ENCODE peak calls at places on chromosome 14, in four cellular contexts. J, G, N and Z are unnamed samples.

GRCh38 chr14:22657861-22658260 is 13.7 kb upstream of the OR6J1 start:
- DNase-seq in N (no peak), J (peak), G (no peak), Z (no peak)

GRCh38 chr14:99976021-99976420 is 89.2 kb upstream of the EVL start:
- DNase-seq in J (no peak), G (no peak), N (no peak), Z (no peak)

GRCh38 chr14:55328317-55328716 is 57.1 kb downstream of the FBXO34 start:
- DNase-seq in J (no peak), N (no peak), G (no peak), Z (no peak)

GRCh38 chr14:87940382-87940781 is 52.6 kb downstream of the GALC start:
- DNase-seq in G (no peak), N (no peak), J (no peak), Z (no peak)

GRCh38 chr14:39395555-39396254 is 36.5 kb downstream of the FBXO33 start:
- DNase-seq in N (no peak), J (peak), G (no peak), Z (no peak)

GRCh38 chr14:64928239-64929002 is 14.1 kb downstream of the GPX2 start:
- DNase-seq in G (no peak), N (no peak), J (no peak), Z (no peak)

GRCh38 chr14:34596891-34597290 is 33.1 kb downstream of the SNX6 start:
- DNase-seq in G (no peak), N (no peak), J (no peak), Z (peak)

GRCh38 chr14:90986510-90986909 is 73.9 kb downstream of the RPS6KA5 start:
- DNase-seq in G (no peak), N (no peak), J (peak), Z (no peak)

GRCh38 chr14:58861546-58861945 is 223.8 kb downstream of the DACT1 start:
- DNase-seq in J (no peak), N (no peak), G (no peak), Z (no peak)

GRCh38 chr14:78029471-78030372 is 140.5 kb upstream of the NRXN3 start:
- DNase-seq in J (no peak), G (no peak), N (peak), Z (no peak)

GRCh38 chr14:89296281-89296745 is 120.7 kb downstream of the FOXN3 start:
- DNase-seq in G (no peak), N (no peak), J (no peak), Z (no peak)

GRCh38 chr14:102049258-102050025 is 37.4 kb downstream of the HSP90AA1 start:
- DNase-seq in G (no peak), J (no peak), N (peak), Z (no peak)

GRCh38 chr14:74852922-74853530 is 22.9 kb downstream of the PROX2 start:
- DNase-seq in G (no peak), J (no peak), N (no peak), Z (no peak)

GRCh38 chr14:85856430-85856829 is 326.5 kb downstream of the FLRT2 start:
- DNase-seq in J (no peak), G (no peak), N (no peak), Z (no peak)

GRCh38 chr14:101460986-101461750 is 100.1 kb upstream of the DIO3 start:
- DNase-seq in G (no peak), N (no peak), J (no peak), Z (no peak)

GRCh38 chr14:74682169-74682952 is 30.5 kb downstream of the AREL1 start:
- DNase-seq in G (no peak), J (no peak), N (no peak), Z (no peak)

GRCh38 chr14:70642313-70643235 is 858 bp downstream of the TTC9 start:
- DNase-seq in J (no peak), G (no peak), N (peak), Z (no peak)

GRCh38 chr14:88184956-88185355 is 138.1 kb downstream of the KCNK10 start:
- DNase-seq in N (no peak), J (no peak), G (no peak), Z (no peak)

GRCh38 chr14:60508707-60509437 is at the start of gene SIX6:
- DNase-seq in G (no peak), J (no peak), N (peak), Z (no peak)

GRCh38 chr14:57502581-57503254 is 9.1 kb upstream of the CCDC198 start:
- DNase-seq in G (no peak), N (no peak), J (no peak), Z (no peak)

GRCh38 chr14:69039287-69039628 is 60.2 kb upstream of the ACTN1 start:
- DNase-seq in N (no peak), J (peak), G (peak), Z (no peak)

GRCh38 chr14:59591641-59592040 is 15.0 kb upstream of the CCDC175 start:
- DNase-seq in N (no peak), J (no peak), G (no peak), Z (no peak)

DNA sequence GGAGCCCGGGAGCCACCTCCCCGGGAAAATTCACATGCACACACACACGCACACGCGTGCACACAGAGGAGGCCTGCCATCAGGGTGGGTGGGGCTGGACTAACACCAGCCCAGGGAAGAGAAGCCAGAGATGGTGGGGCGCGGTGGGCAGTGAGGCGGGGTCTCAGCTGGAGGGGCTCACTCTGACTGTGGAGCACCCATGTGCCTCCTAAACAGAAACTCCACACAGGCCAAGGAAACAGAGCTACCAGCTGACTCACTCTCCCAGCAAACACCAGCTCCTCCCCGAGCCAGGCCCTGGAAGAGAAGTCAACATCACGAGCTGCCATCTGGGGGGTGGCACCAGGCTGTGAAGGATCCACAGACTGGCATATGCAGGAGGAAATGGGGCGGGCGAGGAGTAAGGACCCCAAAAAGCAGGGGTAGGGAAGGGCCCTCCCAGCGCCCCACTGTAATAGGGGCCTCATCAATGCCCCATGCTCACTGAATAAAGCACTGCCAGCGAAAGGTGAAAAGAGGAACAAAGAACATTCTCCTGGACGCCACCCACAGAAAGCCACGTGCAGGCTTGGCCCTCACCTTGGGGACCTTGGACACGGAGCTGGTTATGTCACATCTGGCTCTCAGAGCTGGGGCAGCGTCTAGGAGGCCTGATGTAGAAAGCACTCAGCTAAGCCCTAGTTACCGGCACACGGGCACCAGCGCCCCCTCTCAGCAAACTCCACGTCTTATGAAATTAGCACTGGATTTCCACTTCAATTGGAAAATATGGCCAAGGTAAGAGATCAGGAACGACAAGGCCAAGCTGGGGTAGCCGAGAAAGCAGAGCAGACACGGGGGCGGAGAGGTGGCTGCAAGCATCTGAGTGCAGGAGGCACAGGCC is 8.4 kb upstream of the INF2 start:
- DNase-seq in G (no peak), J (peak), N (peak), Z (no peak)
- TF ChIP-seq CTCF in G (no peak), J (peak), N (no peak), Z (peak)

GRCh38 chr14:92885279-92886061 is 37.5 kb upstream of the CHGA start:
- DNase-seq in N (no peak), G (no peak), J (no peak), Z (no peak)
- TF ChIP-seq CTCF in N (no peak), G (no peak), J (no peak), Z (no peak)

DNA sequence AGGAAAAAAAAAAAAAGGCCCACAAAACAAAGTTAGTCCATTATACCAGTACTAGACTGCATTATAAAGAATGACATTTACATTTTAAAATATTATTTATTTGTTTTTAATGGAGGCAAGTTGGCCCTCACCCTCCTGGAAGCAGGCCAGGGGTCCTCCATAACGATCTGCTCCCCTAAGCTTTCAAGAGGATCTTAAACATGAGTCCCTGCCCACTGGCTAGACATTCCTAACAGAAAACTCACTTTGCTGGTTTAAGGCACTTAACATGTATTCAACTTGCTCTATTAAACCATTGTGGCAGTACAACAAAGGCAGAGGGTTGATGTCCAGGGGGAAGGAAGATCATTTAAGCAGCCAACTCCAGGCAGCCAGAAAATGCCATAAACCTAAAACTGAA is 111.4 kb downstream of the STXBP6 start:
- DNase-seq in N (no peak), G (no peak), J (no peak), Z (no peak)
- TF ChIP-seq CTCF in N (no peak), G (no peak), J (no peak), Z (no peak)

DNA sequence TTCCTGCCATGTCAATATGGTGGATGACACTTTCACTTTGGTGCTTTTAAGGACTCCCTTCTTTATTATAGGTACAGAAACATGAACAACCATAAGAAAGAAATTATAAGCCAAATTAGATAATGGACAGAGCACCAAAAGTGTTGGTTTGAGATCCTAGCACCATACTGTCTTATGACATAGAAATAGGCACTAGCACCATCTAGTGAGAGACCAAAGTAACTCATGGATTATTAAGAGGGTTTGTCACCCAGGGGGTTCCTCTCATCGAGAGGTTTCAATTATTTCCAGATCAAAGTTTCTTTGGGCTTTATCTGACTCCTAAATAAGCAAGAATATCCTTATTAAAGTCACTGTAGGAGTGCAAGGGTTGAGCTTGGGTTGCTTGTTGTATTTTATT is 153.0 kb upstream of the DIO2 start:
- DNase-seq in J (peak), G (no peak), N (no peak), Z (no peak)
- TF ChIP-seq CTCF in J (peak), G (peak), N (peak), Z (peak)

GRCh38 chr14:103611215-103611614 is 17.8 kb upstream of the KLC1 start:
- DNase-seq in G (no peak), J (no peak), N (no peak), Z (no peak)

GRCh38 chr14:103604620-103605019 is 24.4 kb upstream of the KLC1 start:
- DNase-seq in J (no peak), N (no peak), G (no peak), Z (no peak)

GRCh38 chr14:103607822-103608221 is 21.2 kb upstream of the KLC1 start:
- DNase-seq in N (no peak), J (no peak), G (no peak), Z (no peak)

DNA sequence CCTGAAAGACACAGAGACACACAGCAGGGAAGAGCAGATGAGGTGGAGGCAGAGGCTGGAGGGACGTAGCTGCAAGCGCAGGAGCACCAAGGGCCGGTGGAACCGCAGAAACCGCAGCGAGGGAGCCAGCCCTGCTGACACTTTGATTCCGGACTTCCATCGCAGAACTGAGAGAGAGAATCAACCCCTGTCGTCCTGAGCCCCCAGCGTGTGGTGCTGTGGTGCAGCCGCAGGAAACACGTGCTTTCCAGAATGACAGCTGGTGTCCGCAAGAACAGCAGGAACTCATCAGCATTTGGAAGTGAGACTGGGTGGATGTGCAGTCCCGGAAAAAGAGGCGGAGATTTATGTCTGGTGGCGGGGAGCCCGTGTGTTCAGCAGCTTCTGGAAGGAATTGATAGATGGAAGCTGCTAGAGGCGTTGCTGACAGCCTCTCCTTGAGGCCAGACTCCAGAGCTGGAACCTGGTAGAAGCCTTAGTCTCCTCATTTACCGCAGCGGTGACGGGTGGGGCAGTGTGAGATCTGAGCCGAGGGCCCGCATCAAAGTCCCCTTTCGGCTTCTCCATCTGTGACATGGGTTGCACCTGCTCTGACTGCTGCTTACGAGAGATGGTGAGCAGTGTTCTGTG is 21.9 kb upstream of the KLC1 start:
- DNase-seq in N (peak), J (peak), G (no peak), Z (no peak)
- TF ChIP-seq CTCF in N (no peak), J (peak), G (no peak), Z (peak)

GRCh38 chr14:80784824-80785223 is 156.7 kb downstream of the CEP128 start:
- DNase-seq in G (no peak), N (no peak), J (no peak), Z (no peak)
- TF ChIP-seq CTCF in G (no peak), N (no peak), J (no peak), Z (peak)